ENCODE peak calls at places on chromosomes 1 and 21, in five cellular contexts. J, H, W, P and X are unnamed samples.

GRCh38 chr1:41799723-41800122 is 119.0 kb downstream of the HIVEP3 start:
- DNase-seq in J (peak), P (no peak), W (peak), H (no peak), X (no peak)

GRCh38 chr1:227388771-227389170 is 70.5 kb upstream of the CDC42BPA start:
- DNase-seq in P (no peak), J (no peak), W (no peak), H (no peak), X (no peak)

GRCh38 chr1:47894718-47895393 is 102.3 kb downstream of the TRABD2B start:
- DNase-seq in H (no peak), J (peak), P (no peak), W (peak), X (no peak)

GRCh38 chr1:225977937-225978748 is 21.0 kb downstream of the SDE2 start:
- DNase-seq in P (peak), H (no peak), W (peak), J (no peak), X (no peak)

GRCh38 chr1:87888456-87888855 is 559.8 kb downstream of the LMO4 start:
- DNase-seq in J (no peak), H (no peak), P (no peak), W (no peak), X (peak)

GRCh38 chr21:42513151-42513984 is at the start of gene SLC37A1:
- DNase-seq in H (no peak), W (no peak), P (peak), J (no peak), X (no peak)

GRCh38 chr1:44021581-44022321 is 9.5 kb downstream of the SLC6A9 start:
- DNase-seq in W (no peak), J (no peak), H (no peak), P (no peak), X (no peak)

GRCh38 chr1:238722812-238723211 is 663.6 kb upstream of the CHRM3 start:
- DNase-seq in P (no peak), W (no peak), H (no peak), J (no peak), X (no peak)

GRCh38 chr1:155968670-155969069 is 9.7 kb downstream of the ARHGEF2 start:
- DNase-seq in H (no peak), J (peak), P (no peak), W (no peak), X (no peak)

GRCh38 chr1:200969726-200970521 is 53.6 kb downstream of the KIF21B start:
- DNase-seq in H (no peak), W (no peak), P (no peak), J (no peak), X (no peak)

GRCh38 chr1:18602533-18603211 is 28.0 kb upstream of the PAX7 start:
- DNase-seq in P (no peak), J (no peak), H (no peak), W (peak), X (no peak)

GRCh38 chr1:230867903-230868735 is at the start of gene C1orf198:
- DNase-seq in P (peak), W (no peak), J (no peak), H (peak), X (no peak)

GRCh38 chr1:42736571-42737200 is 3.4 kb downstream of the CLDN19 start:
- DNase-seq in H (no peak), P (no peak), W (no peak), J (no peak), X (no peak)

GRCh38 chr1:218336353-218336752 is 8.8 kb upstream of the TGFB2 start:
- DNase-seq in J (peak), H (no peak), P (no peak), W (peak), X (no peak)

GRCh38 chr1:241716915-241717651 is 65.0 kb downstream of the WDR64 start:
- DNase-seq in P (no peak), H (no peak), W (peak), J (no peak), X (no peak)

GRCh38 chr1:152227310-152227928 is 3.4 kb upstream of the HRNR start:
- DNase-seq in H (no peak), J (peak), P (no peak), W (peak), X (no peak)
- TF ChIP-seq CTCF in H (no peak), J (no peak), P (no peak), W (peak), X (peak)

GRCh38 chr1:23215751-23216449 is 1.4 kb downstream of the HTR1D start:
- DNase-seq in J (no peak), P (no peak), W (no peak), H (no peak), X (no peak)
- H3K4me3 ChIP-seq in J (no peak), P (no peak), W (no peak), H (no peak), X (no peak)

GRCh38 chr1:232183266-232183800 is 446.6 kb downstream of the SIPA1L2 start:
- DNase-seq in J (no peak), H (no peak), P (no peak), W (no peak), X (no peak)

GRCh38 chr1:232186936-232187335 is 443.0 kb downstream of the SIPA1L2 start:
- DNase-seq in W (no peak), H (no peak), J (no peak), P (no peak), X (no peak)

GRCh38 chr1:232184561-232185530 is 445.1 kb downstream of the SIPA1L2 start:
- DNase-seq in P (no peak), W (no peak), J (no peak), H (no peak), X (no peak)

GRCh38 chr1:232182206-232182605 is 447.7 kb downstream of the SIPA1L2 start:
- DNase-seq in P (no peak), W (no peak), J (no peak), H (no peak), X (no peak)

GRCh38 chr1:232183802-232184201 is 446.1 kb downstream of the SIPA1L2 start:
- DNase-seq in W (no peak), H (no peak), J (no peak), P (no peak), X (no peak)
- TF ChIP-seq CTCF in W (no peak), H (no peak), J (no peak), P (no peak), X (no peak)

GRCh38 chr1:206706298-206706791 is 21.6 kb downstream of the MAPKAPK2 start:
- DNase-seq in H (no peak), P (peak), W (peak), J (peak), X (peak)

GRCh38 chr1:206704239-206704638 is 19.5 kb downstream of the MAPKAPK2 start:
- DNase-seq in J (no peak), P (peak), W (no peak), H (no peak), X (no peak)

GRCh38 chr1:206703647-206704046 is 18.9 kb downstream of the MAPKAPK2 start:
- DNase-seq in W (peak), J (peak), H (no peak), P (peak), X (no peak)

GRCh38 chr1:206705744-206706297 is 21.1 kb downstream of the MAPKAPK2 start:
- DNase-seq in J (no peak), H (no peak), W (peak), P (peak), X (no peak)

DNA sequence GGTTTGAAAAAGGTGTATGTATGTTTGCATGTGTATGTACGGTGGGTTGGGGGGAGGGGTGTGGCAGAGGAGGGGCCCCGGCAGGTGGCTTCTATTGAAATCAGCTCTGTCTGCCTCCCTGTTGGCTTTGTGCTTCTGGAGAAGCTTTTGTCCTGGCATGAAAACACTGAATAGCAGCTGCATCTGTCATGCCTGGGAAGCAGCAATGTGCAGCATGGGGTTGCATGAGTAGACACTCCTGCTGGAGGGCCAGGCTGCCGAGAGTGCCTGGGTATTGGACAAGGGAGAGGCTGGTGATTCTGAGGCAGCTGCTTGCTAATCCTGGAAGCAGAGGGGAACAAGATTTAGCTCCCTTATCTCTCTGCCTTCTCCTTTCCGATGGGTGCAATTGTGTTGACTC is 20.5 kb downstream of the MAPKAPK2 start:
- DNase-seq in H (no peak), W (peak), P (peak), J (peak), X (no peak)
- H3K4me3 ChIP-seq in H (no peak), W (no peak), P (no peak), J (no peak), X (no peak)

GRCh38 chr1:178500091-178500770 is 3.5 kb upstream of the CLEC20A start:
- DNase-seq in J (no peak), P (no peak), W (no peak), H (no peak), X (no peak)
- TF ChIP-seq CTCF in J (peak), P (no peak), W (peak), H (no peak), X (peak)

GRCh38 chr1:112393634-112393976 is 2.4 kb upstream of the CTTNBP2NL start:
- DNase-seq in W (peak), J (no peak), H (no peak), P (no peak), X (no peak)
- H3K4me3 ChIP-seq in W (no peak), J (no peak), H (no peak), P (no peak), X (no peak)

DNA sequence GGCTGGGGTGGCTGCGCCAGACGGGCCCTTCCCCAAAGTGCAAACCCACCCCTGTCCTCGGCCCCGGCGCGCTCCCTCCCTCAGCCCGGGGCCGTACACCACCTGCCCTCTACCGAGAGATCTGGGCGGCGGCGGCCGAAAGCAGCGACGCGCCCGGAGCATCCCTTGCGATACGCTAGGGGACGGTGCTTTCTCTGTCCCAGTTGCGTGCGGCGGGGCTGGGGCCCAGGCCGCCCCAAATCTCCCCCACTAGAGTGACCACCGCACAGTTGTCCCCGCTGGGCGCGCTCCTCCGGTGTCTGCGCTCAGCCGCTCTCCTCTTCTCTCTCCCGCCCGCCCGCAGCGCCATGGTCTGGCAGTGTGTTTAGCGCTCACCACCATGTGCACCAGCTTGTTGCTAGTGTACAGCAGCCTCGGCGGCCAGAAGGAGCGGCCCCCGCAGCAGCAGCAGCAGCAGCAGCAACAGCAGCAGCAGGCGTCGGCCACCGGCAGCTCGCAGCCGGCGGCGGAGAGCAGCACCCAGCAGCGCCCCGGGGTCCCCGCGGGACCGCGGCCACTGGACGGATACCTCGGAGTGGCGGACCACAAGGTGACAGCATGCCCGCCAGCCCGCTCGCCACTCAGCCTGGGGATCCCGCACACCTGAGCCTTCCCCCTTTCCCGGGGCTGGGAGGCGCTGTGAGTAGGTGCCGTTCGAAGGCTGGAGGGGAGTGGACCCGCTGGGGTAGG is 1.0 kb downstream of the ST6GALNAC5 start:
- DNase-seq in H (peak), P (no peak), J (peak), W (peak), X (no peak)
- TF ChIP-seq CTCF in H (peak), P (peak), J (no peak), W (no peak), X (peak)